ENCODE peak calls at places on chromosome 21, in ten cellular contexts. D is kidney tubule cell; G is T-helper 9 cell; M is T follicular helper cell; Q is HEK293T; V is LHCN-M2; H is effector CD4-positive, alpha-beta T cell; X is stimulated activated CD4-positive, alpha-beta T cell treated with anti-CD3 and anti-CD28 coated beads, Interleukin-4, amount 100 ng/mL, for 1 hour; J is HCT116; F is GM12891. R is an unnamed sample.

GRCh38 chr21:39141502-39141901 is 41.7 kb downstream of the PSMG1 start:
- DNase-seq in D (no peak), G (no peak), M (no peak), Q (no peak), V (peak; percentile 32), H (no peak), X (no peak), J (no peak), F (no peak), R (no peak)

GRCh38 chr21:35470522-35470921 is 421.4 kb upstream of the RUNX1 start:
- DNase-seq in D (no peak), G (no peak), M (no peak), Q (no peak), V (no peak), H (no peak), X (no peak), J (no peak), F (no peak), R (no peak)

GRCh38 chr21:14926186-14926585 is 138.6 kb downstream of the NRIP1 start:
- DNase-seq in D (no peak), G (no peak), M (no peak), Q (no peak), V (no peak), H (no peak), X (no peak), J (no peak), F (no peak), R (no peak)

GRCh38 chr21:16084776-16085364 is 355.1 kb downstream of the USP25 start:
- DNase-seq in D (peak; percentile 51), G (no peak), M (no peak), Q (peak; percentile 37), V (peak; percentile 80), H (no peak), X (no peak), J (no peak), F (no peak), R (no peak)

GRCh38 chr21:46099476-46099875 is 1.6 kb downstream of the COL6A2 start:
- DNase-seq in D (no peak), G (no peak), M (no peak), Q (no peak), V (no peak), H (no peak), X (no peak), J (no peak), F (peak; percentile 10), R (no peak)

GRCh38 chr21:34031835-34032370 is 41.5 kb upstream of the MRPS6 start:
- DNase-seq in D (no peak), G (no peak), M (no peak), Q (no peak), V (no peak), H (no peak), X (no peak), J (no peak), F (no peak), R (no peak)

GRCh38 chr21:27300770-27301169 is 333.9 kb upstream of the ADAMTS5 start:
- DNase-seq in D (no peak), G (no peak), M (no peak), Q (no peak), V (no peak), H (no peak), X (no peak), J (no peak), F (no peak), R (peak; percentile 63)

GRCh38 chr21:29145837-29146453 is 15.5 kb downstream of the MAP3K7CL start:
- DNase-seq in D (peak; percentile 43), G (no peak), M (no peak), Q (no peak), V (peak; percentile 58), H (no peak), X (no peak), J (no peak), F (no peak), R (no peak)

GRCh38 chr21:33411949-33412430 is 8.8 kb downstream of the IFNGR2 start:
- DNase-seq in D (no peak), G (no peak), M (no peak), Q (no peak), V (no peak), H (no peak), X (no peak), J (no peak), F (no peak), R (no peak)

GRCh38 chr21:43949499-43950208 is 62.5 kb upstream of the TRAPPC10 start:
- DNase-seq in D (no peak), G (no peak), M (no peak), Q (no peak), V (no peak), H (no peak), X (no peak), J (no peak), F (no peak), R (no peak)

GRCh38 chr21:35222541-35222941 is 173.4 kb upstream of the RUNX1 start:
- DNase-seq in D (no peak), G (no peak), M (no peak), Q (no peak), V (peak; percentile 22), H (no peak), X (no peak), J (no peak), F (no peak), R (no peak)

GRCh38 chr21:46155514-46156377 is at the start of gene FTCD:
- DNase-seq in D (peak; percentile 19), G (no peak), M (no peak), Q (no peak), V (no peak), H (no peak), X (no peak), J (no peak), F (no peak), R (no peak)

GRCh38 chr21:41121785-41122415 is 46.1 kb upstream of the BACE2 start:
- DNase-seq in D (peak; percentile 87), G (peak; percentile 9), M (no peak), Q (peak; percentile 73), V (peak; percentile 59), H (peak; percentile 7), X (peak; percentile 39), J (peak; percentile 73), F (peak; percentile 35), R (peak; percentile 21)

GRCh38 chr21:45612096-45613019 is 31.2 kb upstream of the PCBP3 start:
- DNase-seq in D (peak; percentile 24), G (no peak), M (no peak), Q (no peak), V (peak; percentile 71), H (no peak), X (no peak), J (no peak), F (no peak), R (no peak)